ENCODE peak calls at places on chromosomes 7 and 10, in four cellular contexts. One of them, this sample, is unnamed.

GRCh38 chr10:103921248-103921647 is 3.3 kb upstream of the STN1 start:
- DNase-seq in HFF-Myc: no peak
- DNase-seq in GM13976: no peak
- DNase-seq in stimulated activated naive CD8-positive, alpha-beta T cell treated with anti-CD3 and anti-CD28 coated beads, Interleukin-15, Interleukin-2, amounts not matched to agents 100 U/mL and 50 U/mL, for 24 hours: no peak
- DNase-seq in this sample: no peak

GRCh38 chr7:2512179-2512644 is 7.4 kb upstream of the LFNG start:
- DNase-seq in stimulated activated naive CD8-positive, alpha-beta T cell treated with anti-CD3 and anti-CD28 coated beads, Interleukin-15, Interleukin-2, amounts not matched to agents 100 U/mL and 50 U/mL, for 24 hours: no peak
- DNase-seq in GM13976: peak
- DNase-seq in HFF-Myc: no peak
- DNase-seq in this sample: peak

GRCh38 chr7:81736088-81736487 is 33.8 kb downstream of the HGF start:
- DNase-seq in GM13976: no peak
- DNase-seq in stimulated activated naive CD8-positive, alpha-beta T cell treated with anti-CD3 and anti-CD28 coated beads, Interleukin-15, Interleukin-2, amounts not matched to agents 100 U/mL and 50 U/mL, for 24 hours: no peak
- DNase-seq in HFF-Myc: no peak
- DNase-seq in this sample: no peak

GRCh38 chr10:87552248-87552914 is 47.7 kb downstream of the MINPP1 start:
- DNase-seq in GM13976: no peak
- DNase-seq in HFF-Myc: no peak
- DNase-seq in stimulated activated naive CD8-positive, alpha-beta T cell treated with anti-CD3 and anti-CD28 coated beads, Interleukin-15, Interleukin-2, amounts not matched to agents 100 U/mL and 50 U/mL, for 24 hours: no peak
- DNase-seq in this sample: no peak

GRCh38 chr10:35641430-35642015 is 573 bp downstream of the FZD8 start:
- DNase-seq in GM13976: peak
- DNase-seq in HFF-Myc: no peak
- DNase-seq in stimulated activated naive CD8-positive, alpha-beta T cell treated with anti-CD3 and anti-CD28 coated beads, Interleukin-15, Interleukin-2, amounts not matched to agents 100 U/mL and 50 U/mL, for 24 hours: peak
- DNase-seq in this sample: no peak

GRCh38 chr10:124690971-124691370 is 53.2 kb downstream of the FAM53B start:
- DNase-seq in HFF-Myc: no peak
- DNase-seq in GM13976: no peak
- DNase-seq in stimulated activated naive CD8-positive, alpha-beta T cell treated with anti-CD3 and anti-CD28 coated beads, Interleukin-15, Interleukin-2, amounts not matched to agents 100 U/mL and 50 U/mL, for 24 hours: no peak
- DNase-seq in this sample: no peak

GRCh38 chr7:24728503-24729364 is 28.5 kb downstream of the GSDME start:
- DNase-seq in HFF-Myc: no peak
- DNase-seq in stimulated activated naive CD8-positive, alpha-beta T cell treated with anti-CD3 and anti-CD28 coated beads, Interleukin-15, Interleukin-2, amounts not matched to agents 100 U/mL and 50 U/mL, for 24 hours: peak
- DNase-seq in GM13976: no peak
- DNase-seq in this sample: no peak

GRCh38 chr10:94677691-94678090 is 5.8 kb upstream of the CYP2C18 start:
- DNase-seq in stimulated activated naive CD8-positive, alpha-beta T cell treated with anti-CD3 and anti-CD28 coated beads, Interleukin-15, Interleukin-2, amounts not matched to agents 100 U/mL and 50 U/mL, for 24 hours: no peak
- DNase-seq in GM13976: no peak
- DNase-seq in HFF-Myc: no peak
- DNase-seq in this sample: no peak

GRCh38 chr7:91603707-91604106 is 276.8 kb downstream of the MTERF1 start:
- DNase-seq in stimulated activated naive CD8-positive, alpha-beta T cell treated with anti-CD3 and anti-CD28 coated beads, Interleukin-15, Interleukin-2, amounts not matched to agents 100 U/mL and 50 U/mL, for 24 hours: no peak
- DNase-seq in HFF-Myc: no peak
- DNase-seq in GM13976: no peak
- DNase-seq in this sample: no peak

GRCh38 chr7:45890902-45891461 is 2.7 kb downstream of the IGFBP1 start:
- DNase-seq in stimulated activated naive CD8-positive, alpha-beta T cell treated with anti-CD3 and anti-CD28 coated beads, Interleukin-15, Interleukin-2, amounts not matched to agents 100 U/mL and 50 U/mL, for 24 hours: no peak
- DNase-seq in GM13976: no peak
- DNase-seq in HFF-Myc: peak
- DNase-seq in this sample: no peak

GRCh38 chr10:91799580-91799975 is 1.4 kb downstream of the TNKS2 start:
- DNase-seq in HFF-Myc: no peak
- DNase-seq in stimulated activated naive CD8-positive, alpha-beta T cell treated with anti-CD3 and anti-CD28 coated beads, Interleukin-15, Interleukin-2, amounts not matched to agents 100 U/mL and 50 U/mL, for 24 hours: no peak
- DNase-seq in GM13976: no peak
- DNase-seq in this sample: no peak

GRCh38 chr7:157090485-157091165 is 48.1 kb upstream of the UBE3C start:
- DNase-seq in GM13976: no peak
- DNase-seq in stimulated activated naive CD8-positive, alpha-beta T cell treated with anti-CD3 and anti-CD28 coated beads, Interleukin-15, Interleukin-2, amounts not matched to agents 100 U/mL and 50 U/mL, for 24 hours: no peak
- DNase-seq in HFF-Myc: no peak
- DNase-seq in this sample: no peak

GRCh38 chr10:86657011-86657395 is 2.7 kb downstream of the OPN4 start:
- DNase-seq in stimulated activated naive CD8-positive, alpha-beta T cell treated with anti-CD3 and anti-CD28 coated beads, Interleukin-15, Interleukin-2, amounts not matched to agents 100 U/mL and 50 U/mL, for 24 hours: no peak
- DNase-seq in GM13976: no peak
- DNase-seq in HFF-Myc: no peak
- DNase-seq in this sample: no peak

GRCh38 chr7:55469271-55469681 is 103.0 kb downstream of the VOPP1 start:
- DNase-seq in GM13976: no peak
- DNase-seq in stimulated activated naive CD8-positive, alpha-beta T cell treated with anti-CD3 and anti-CD28 coated beads, Interleukin-15, Interleukin-2, amounts not matched to agents 100 U/mL and 50 U/mL, for 24 hours: no peak
- DNase-seq in HFF-Myc: no peak
- DNase-seq in this sample: no peak

GRCh38 chr10:71596759-71597158 is 122.8 kb downstream of the C10orf105 start:
- DNase-seq in HFF-Myc: no peak
- DNase-seq in GM13976: no peak
- DNase-seq in stimulated activated naive CD8-positive, alpha-beta T cell treated with anti-CD3 and anti-CD28 coated beads, Interleukin-15, Interleukin-2, amounts not matched to agents 100 U/mL and 50 U/mL, for 24 hours: no peak
- DNase-seq in this sample: no peak

GRCh38 chr7:25846722-25847121 is 305.3 kb upstream of the NFE2L3 start:
- DNase-seq in stimulated activated naive CD8-positive, alpha-beta T cell treated with anti-CD3 and anti-CD28 coated beads, Interleukin-15, Interleukin-2, amounts not matched to agents 100 U/mL and 50 U/mL, for 24 hours: no peak
- DNase-seq in HFF-Myc: no peak
- DNase-seq in GM13976: no peak
- DNase-seq in this sample: no peak

GRCh38 chr10:105800626-105801025 is 1159.5 kb downstream of the SORCS3 start:
- DNase-seq in stimulated activated naive CD8-positive, alpha-beta T cell treated with anti-CD3 and anti-CD28 coated beads, Interleukin-15, Interleukin-2, amounts not matched to agents 100 U/mL and 50 U/mL, for 24 hours: no peak
- DNase-seq in GM13976: no peak
- DNase-seq in HFF-Myc: no peak
- DNase-seq in this sample: no peak

GRCh38 chr7:4561775-4562174 is 120.3 kb upstream of the FOXK1 start:
- DNase-seq in stimulated activated naive CD8-positive, alpha-beta T cell treated with anti-CD3 and anti-CD28 coated beads, Interleukin-15, Interleukin-2, amounts not matched to agents 100 U/mL and 50 U/mL, for 24 hours: no peak
- DNase-seq in HFF-Myc: no peak
- DNase-seq in GM13976: no peak
- DNase-seq in this sample: no peak

GRCh38 chr10:93206652-93207051 is 133.0 kb downstream of the CYP26A1 start:
- DNase-seq in GM13976: no peak
- DNase-seq in HFF-Myc: no peak
- DNase-seq in stimulated activated naive CD8-positive, alpha-beta T cell treated with anti-CD3 and anti-CD28 coated beads, Interleukin-15, Interleukin-2, amounts not matched to agents 100 U/mL and 50 U/mL, for 24 hours: no peak
- DNase-seq in this sample: no peak

GRCh38 chr7:121079425-121080169 is 91.1 kb downstream of the CPED1 start:
- DNase-seq in GM13976: no peak
- DNase-seq in HFF-Myc: no peak
- DNase-seq in stimulated activated naive CD8-positive, alpha-beta T cell treated with anti-CD3 and anti-CD28 coated beads, Interleukin-15, Interleukin-2, amounts not matched to agents 100 U/mL and 50 U/mL, for 24 hours: no peak
- DNase-seq in this sample: no peak

GRCh38 chr10:78194539-78195402 is 161.1 kb downstream of the RPS24 start:
- DNase-seq in stimulated activated naive CD8-positive, alpha-beta T cell treated with anti-CD3 and anti-CD28 coated beads, Interleukin-15, Interleukin-2, amounts not matched to agents 100 U/mL and 50 U/mL, for 24 hours: no peak
- DNase-seq in HFF-Myc: no peak
- DNase-seq in GM13976: no peak
- DNase-seq in this sample: no peak

GRCh38 chr10:91090761-91091529 is 129.5 kb upstream of the PCGF5 start:
- DNase-seq in GM13976: peak
- DNase-seq in HFF-Myc: no peak
- DNase-seq in stimulated activated naive CD8-positive, alpha-beta T cell treated with anti-CD3 and anti-CD28 coated beads, Interleukin-15, Interleukin-2, amounts not matched to agents 100 U/mL and 50 U/mL, for 24 hours: no peak
- DNase-seq in this sample: no peak